ENCODE peak calls at places on chromosomes 7 and 10, in five cellular contexts. D, C, Q, U and G are unnamed samples.

GRCh38 chr7:85074016-85074415 is 112.8 kb downstream of the SEMA3D start:
- DNase-seq in U (no peak), Q (no peak), D (no peak), C (no peak), G (no peak)

GRCh38 chr7:106767073-106767472 is 98.0 kb upstream of the PIK3CG start:
- DNase-seq in U (no peak), D (no peak), C (no peak), Q (no peak), G (no peak)

GRCh38 chr10:70437721-70438120 is 3.8 kb downstream of the NODAL start:
- DNase-seq in C (no peak), Q (no peak), U (no peak), D (no peak), G (no peak)

GRCh38 chr7:29771081-29771832 is 35.1 kb upstream of the WIPF3 start:
- DNase-seq in Q (no peak), C (no peak), U (no peak), D (no peak), G (no peak)

GRCh38 chr10:11772575-11773288 is 30.6 kb downstream of the ECHDC3 start:
- DNase-seq in D (no peak), Q (no peak), U (no peak), C (no peak), G (no peak)

GRCh38 chr7:95004618-95005282 is 97.4 kb downstream of the PPP1R9A start:
- DNase-seq in U (peak; percentile 44), Q (no peak), D (no peak), C (no peak), G (peak; percentile 10)

GRCh38 chr10:72564596-72564995 is 61.3 kb downstream of the MICU1 start:
- DNase-seq in D (no peak), C (no peak), U (peak; percentile 15), Q (no peak), G (no peak)

GRCh38 chr7:30285067-30285530 is 702 bp downstream of the ZNRF2 start:
- DNase-seq in Q (peak; percentile 80), U (no peak), C (peak; percentile 56), D (peak; percentile 59), G (peak; percentile 49)

GRCh38 chr10:127424594-127425264 is 124.4 kb upstream of the NPS start:
- DNase-seq in D (peak; percentile 20), C (peak; percentile 40), U (no peak), Q (no peak), G (no peak)

GRCh38 chr10:15084502-15084922 is 4.1 kb downstream of the ACBD7 start:
- DNase-seq in D (peak; percentile 61), C (no peak), U (peak; percentile 88), Q (no peak), G (peak; percentile 94)

GRCh38 chr7:28688651-28689050 is 269.5 kb downstream of the TRIL start:
- DNase-seq in D (no peak), Q (no peak), U (no peak), C (no peak), G (no peak)

GRCh38 chr10:95183451-95184230 is 10.4 kb upstream of the ACSM6 start:
- DNase-seq in D (peak; percentile 96), C (peak; percentile 87), Q (peak; percentile 95), U (peak; percentile 92), G (peak; percentile 57)

GRCh38 chr7:113092762-113093161 is 6.1 kb upstream of the GPR85 start:
- DNase-seq in Q (no peak), D (no peak), U (no peak), C (no peak), G (no peak)

GRCh38 chr10:28367865-28368541 is 65.1 kb upstream of the MPP7 start:
- DNase-seq in Q (no peak), U (no peak), C (no peak), D (no peak), G (peak; percentile 34)

GRCh38 chr7:135380351-135380750 is 129.6 kb downstream of the CNOT4 start:
- DNase-seq in Q (no peak), D (no peak), U (no peak), C (no peak), G (no peak)

GRCh38 chr10:23864631-23865147 is 344.2 kb upstream of the KIAA1217 start:
- DNase-seq in Q (no peak), U (no peak), D (no peak), C (no peak), G (no peak)
- H3K4me1 ChIP-seq in Q (no peaks in the 10 kb centered on the region), U (no peaks in the 10 kb centered on the region), D (peaks cover 5% of the 10 kb centered on the region), C (no peaks in the 10 kb centered on the region), G (no peaks in the 10 kb centered on the region)

DNA sequence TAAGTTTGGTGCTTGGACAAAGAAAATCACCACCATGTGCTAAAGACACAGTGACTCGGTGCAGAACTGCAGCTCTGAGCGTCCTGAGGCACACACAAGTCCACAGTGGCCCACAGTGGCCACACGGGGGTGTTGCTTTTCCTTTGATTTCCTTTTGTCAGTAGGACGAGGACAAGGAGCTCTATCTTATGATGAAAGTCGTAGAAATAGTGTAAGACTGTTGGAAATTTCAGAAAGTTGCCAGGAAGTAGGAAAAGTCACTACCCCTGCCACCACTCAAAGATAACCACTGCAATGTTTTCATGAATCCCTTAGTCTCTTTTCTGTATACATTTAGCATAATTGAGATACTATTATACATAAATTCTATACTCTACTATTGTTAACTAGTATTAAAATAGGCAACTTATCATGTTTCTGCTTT is 146.0 kb downstream of the TNS3 start:
- DNase-seq in Q (peak; percentile 66), C (peak; percentile 73), D (peak; percentile 74), U (peak; percentile 79), G (peak; percentile 53)
- TF ChIP-seq CTCF in Q (peak; percentile 74), C (peak; percentile 72), D (peak; percentile 54), U (peak; percentile 62), G (peak; percentile 49)

GRCh38 chr7:73851410-73852338 is 9.3 kb upstream of the TMEM270 start:
- DNase-seq in C (no peak), U (peak; percentile 79), Q (no peak), D (no peak), G (peak; percentile 66)
- H3K27ac ChIP-seq in C (peak overlapping the region; percentile 67), U (peak overlapping the region; percentile 83), Q (no peak overlapping the region), D (peak overlapping the region; percentile 74), G (no peak overlapping the region)

GRCh38 chr10:47266602-47267001 is 33.4 kb upstream of the GDF10 start:
- DNase-seq in U (no peak), Q (no peak), C (no peak), D (no peak), G (no peak)
- H3K4me1 ChIP-seq in U (no peaks in the 10 kb centered on the region), Q (no peaks in the 10 kb centered on the region), C (no peaks in the 10 kb centered on the region), D (peaks cover 8% of the 10 kb centered on the region), G (no peaks in the 10 kb centered on the region)

GRCh38 chr10:111204880-111205279 is 128.1 kb downstream of the ADRA2A start:
- DNase-seq in C (no peak), Q (no peak), U (no peak), D (no peak), G (no peak)

GRCh38 chr10:111206521-111206920 is 129.7 kb downstream of the ADRA2A start:
- DNase-seq in D (no peak), C (no peak), Q (no peak), U (no peak), G (no peak)

GRCh38 chr10:111208951-111209350 is 132.1 kb downstream of the ADRA2A start:
- DNase-seq in C (no peak), Q (no peak), D (no peak), U (no peak), G (no peak)

GRCh38 chr10:111209666-111210065 is 132.8 kb downstream of the ADRA2A start:
- DNase-seq in D (no peak), Q (no peak), C (no peak), U (no peak), G (no peak)

GRCh38 chr10:111207525-111207924 is 130.7 kb downstream of the ADRA2A start:
- DNase-seq in Q (peak; percentile 68), U (no peak), C (no peak), D (peak; percentile 74), G (peak; percentile 5)
- TF ChIP-seq CTCF in Q (peak; percentile 69), U (no peak), C (peak; percentile 20), D (peak; percentile 54), G (peak; percentile 37)